ENCODE peak calls at places on chromosomes 12 and 14, in four cellular contexts. Z is T-helper 1 cell, Q is dorsolateral prefrontal cortex, E is mucosa of gallbladder. P is an unnamed sample.

GRCh38 chr12:57360468-57360867 is 70.4 kb downstream of the R3HDM2 start:
- DNase-seq in Z (no peak), Q (no peak), E (no peak), P (no peak)

GRCh38 chr12:19544351-19544750 is 105.1 kb downstream of the AEBP2 start:
- DNase-seq in Z (no peak), Q (no peak), E (no peak), P (no peak)

GRCh38 chr12:109927622-109928021 is 27.5 kb downstream of the TCHP start:
- DNase-seq in Z (no peak), Q (no peak), E (no peak), P (peak)

GRCh38 chr12:113185180-113186032 is at the start of the genes DDX54 and RITA1:
- DNase-seq in Z (peak), Q (peak), E (peak), P (peak)

GRCh38 chr12:53217049-53217929 is 10.2 kb upstream of the ITGB7 start:
- DNase-seq in Z (no peak), Q (no peak), E (no peak), P (no peak)

GRCh38 chr14:34875031-34875922 is at the start of gene BAZ1A:
- DNase-seq in Z (peak), Q (no peak), E (peak), P (peak)

GRCh38 chr12:3463927-3464326 is 27.1 kb upstream of the PRMT8 start:
- DNase-seq in Z (no peak), Q (no peak), E (no peak), P (no peak)

GRCh38 chr12:6821271-6821673 is 349 bp upstream of the GPR162 start:
- DNase-seq in Z (no peak), Q (peak), E (peak), P (peak)

GRCh38 chr12:57001448-57001906 is 4.9 kb downstream of the ZBTB39 start:
- DNase-seq in Z (peak), Q (no peak), E (peak), P (peak)

GRCh38 chr12:118330421-118331018 is 42.2 kb downstream of the TAOK3 start:
- DNase-seq in Z (no peak), Q (no peak), E (no peak), P (peak)

P was measured in dermis blood vessel endothelial cell.